ENCODE peak calls at places on chromosomes 2 and 18, in four cellular contexts. L is T-helper 2 cell, G is EH, E is sigmoid colon. V is an unnamed sample.

GRCh38 chr2:228355897-228356296 is 174.4 kb upstream of the SPHKAP start:
- DNase-seq in E (no peak), G (no peak), L (no peak), V (no peak)

GRCh38 chr2:170465241-170465640 is 249.9 kb upstream of the SP5 start:
- DNase-seq in E (no peak), L (no peak), G (peak), V (no peak)

GRCh38 chr2:102141011-102141914 is 1.3 kb upstream of the IL1R1 start:
- DNase-seq in E (no peak), L (no peak), G (peak), V (no peak)

GRCh38 chr2:237128026-237128703 is 42.5 kb downstream of the COPS8 start:
- DNase-seq in L (no peak), G (peak), E (peak), V (no peak)

GRCh38 chr2:132255714-132256113 is 94.0 kb upstream of the ANKRD30BL start:
- DNase-seq in L (no peak), G (no peak), E (no peak), V (no peak)

GRCh38 chr2:26914286-26914962 is 56.0 kb upstream of the MAPRE3 start:
- DNase-seq in G (no peak), E (no peak), L (no peak), V (no peak)

GRCh38 chr18:13237073-13237472 is 18.5 kb downstream of the LDLRAD4 start:
- DNase-seq in G (no peak), L (no peak), E (no peak), V (no peak)

GRCh38 chr2:144132357-144132756 is 387.6 kb downstream of the ZEB2 start:
- DNase-seq in E (no peak), G (peak), L (no peak), V (no peak)

GRCh38 chr2:158990397-158991209 is 22.2 kb downstream of the TANC1 start:
- DNase-seq in G (peak), E (no peak), L (no peak), V (no peak)

GRCh38 chr18:48095726-48096125 is 165.3 kb upstream of the SMAD2 start:
- DNase-seq in L (no peak), E (no peak), G (no peak), V (no peak)

GRCh38 chr2:15435474-15435873 is 125.7 kb downstream of the NBAS start:
- DNase-seq in G (peak), L (no peak), E (no peak), V (no peak)

GRCh38 chr2:164205347-164205746 is 415.9 kb downstream of the GRB14 start:
- DNase-seq in G (peak), E (no peak), L (no peak), V (no peak)

GRCh38 chr2:200795044-200795443 is 16.7 kb upstream of the BZW1 start:
- DNase-seq in E (peak), G (no peak), L (no peak), V (no peak)

GRCh38 chr2:84817239-84817655 is 63.6 kb downstream of the TRABD2A start:
- DNase-seq in E (no peak), L (no peak), G (no peak), V (no peak)

GRCh38 chr2:197059498-197059897 is 133.0 kb upstream of the PGAP1 start:
- DNase-seq in L (no peak), G (no peak), E (no peak), V (no peak)

GRCh38 chr2:15092166-15092565 is 459.6 kb downstream of the LRATD1 start:
- DNase-seq in E (no peak), G (no peak), L (no peak), V (no peak)

GRCh38 chr2:210203162-210203561 is 22.1 kb downstream of the ACADL start:
- DNase-seq in L (no peak), G (no peak), E (no peak), V (no peak)

GRCh38 chr2:79200762-79201161 is 41.2 kb upstream of the REG3A start:
- DNase-seq in E (no peak), L (no peak), G (no peak), V (no peak)

GRCh38 chr18:23994361-23994902 is 20.1 kb upstream of the TTC39C start:
- DNase-seq in L (peak), E (peak), G (peak), V (no peak)

GRCh38 chr2:89842180-89842908 is 1150.9 kb downstream of the RPIA start:
- DNase-seq in E (no peak), G (no peak), L (no peak), V (no peak)

GRCh38 chr2:8606649-8607550 is 75.0 kb upstream of the ID2 start:
- DNase-seq in E (no peak), G (no peak), L (no peak), V (no peak)

GRCh38 chr2:98908909-98909308 is 27.1 kb downstream of the CRACDL start:
- DNase-seq in L (no peak), G (peak), E (no peak), V (no peak)

GRCh38 chr18:63082661-63083531 is 236.7 kb downstream of the BCL2 start:
- DNase-seq in E (no peak), G (no peak), L (no peak), V (no peak)

GRCh38 chr18:37561986-37562385 is 3.6 kb downstream of the CELF4 start:
- DNase-seq in L (no peak), E (no peak), G (no peak), V (no peak)

GRCh38 chr18:11052800-11053199 is 96.6 kb downstream of the PIEZO2 start:
- DNase-seq in G (no peak), E (no peak), L (no peak), V (no peak)

GRCh38 chr18:21341141-21341540 is 99.1 kb downstream of the GREB1L start:
- DNase-seq in E (no peak), G (peak), L (no peak), V (no peak)

GRCh38 chr2:240250150-240250984 is 109.9 kb upstream of the OTOS start:
- DNase-seq in E (peak), G (no peak), L (no peak), V (no peak)

GRCh38 chr18:50311573-50312106 is 24.1 kb upstream of the CXXC1 start:
- DNase-seq in G (no peak), E (no peak), L (no peak), V (no peak)